ENCODE peak calls at places on chromosomes 1 and 21, in eight cellular contexts. J, D, S, A, N, L, C and G are unnamed samples.

GRCh38 chr1:88394958-88395357 is 289.1 kb upstream of the PKN2 start:
- DNase-seq in J (no peak), L (no peak), A (no peak), S (no peak), C (no peak), N (no peak), D (no peak), G (no peak)

GRCh38 chr1:22749919-22750670 is 39.5 kb downstream of the EPHB2 start:
- DNase-seq in A (no peak), L (no peak), N (no peak), J (peak), C (peak), S (peak), D (peak), G (peak)

GRCh38 chr1:8879348-8880067 is 1.0 kb upstream of the ENO1 start:
- DNase-seq in N (no peak), L (no peak), S (peak), A (no peak), D (no peak), C (no peak), J (no peak), G (no peak)

GRCh38 chr1:111594128-111594693 is 25.4 kb upstream of the RAP1A start:
- DNase-seq in C (no peak), N (no peak), A (no peak), L (no peak), S (no peak), J (no peak), D (no peak), G (no peak)

GRCh38 chr1:102588536-102588935 is 519.8 kb downstream of the COL11A1 start:
- DNase-seq in N (no peak), C (peak), J (no peak), A (no peak), L (no peak), D (no peak), S (no peak), G (no peak)

GRCh38 chr1:16625497-16626408 is 12.4 kb upstream of the NBPF1 start:
- DNase-seq in S (no peak), L (no peak), J (no peak), D (peak), N (no peak), A (no peak), C (no peak), G (peak)

GRCh38 chr1:41462680-41463004 is 21.8 kb downstream of the EDN2 start:
- DNase-seq in J (no peak), S (no peak), C (no peak), N (no peak), D (no peak), A (no peak), L (no peak), G (no peak)

GRCh38 chr1:182754915-182755314 is 34.7 kb upstream of the NPL start:
- DNase-seq in D (no peak), A (no peak), S (no peak), J (no peak), N (no peak), C (no peak), L (no peak), G (no peak)

GRCh38 chr1:204167730-204168129 is 1.6 kb upstream of the REN start:
- DNase-seq in J (no peak), L (no peak), D (no peak), C (no peak), A (no peak), S (no peak), N (no peak), G (no peak)

GRCh38 chr1:93779540-93780121 is 98.0 kb upstream of the BCAR3 start:
- DNase-seq in S (peak), J (no peak), L (no peak), N (no peak), C (peak), A (no peak), D (no peak), G (no peak)

GRCh38 chr1:245386321-245387002 is 231.7 kb downstream of the KIF26B start:
- DNase-seq in C (no peak), N (no peak), S (no peak), L (no peak), J (no peak), A (no peak), D (no peak), G (no peak)

GRCh38 chr1:114828251-114828650 is 26.4 kb upstream of the SYCP1 start:
- DNase-seq in A (no peak), L (no peak), S (peak), J (peak), N (no peak), D (no peak), C (peak), G (no peak)

GRCh38 chr1:228510101-228510850 is 23.1 kb downstream of the RNF187 start:
- DNase-seq in C (no peak), N (no peak), S (peak), J (no peak), L (no peak), A (no peak), D (no peak), G (no peak)

GRCh38 chr1:80534606-80535360 is 1266.0 kb upstream of the ADGRL2 start:
- DNase-seq in J (peak), N (no peak), C (peak), D (no peak), S (peak), A (no peak), L (no peak), G (no peak)

GRCh38 chr1:30195424-30196134 is 527.8 kb downstream of the MATN1 start:
- DNase-seq in J (no peak), N (no peak), A (no peak), S (no peak), C (no peak), L (no peak), D (no peak), G (no peak)

GRCh38 chr1:200279810-200280411 is 129.9 kb downstream of the ZNF281 start:
- DNase-seq in D (no peak), J (peak), N (peak), A (no peak), S (peak), C (peak), L (no peak), G (no peak)

GRCh38 chr1:219567341-219567947 is 45.5 kb downstream of the ZC3H11B start:
- DNase-seq in S (peak), N (no peak), D (no peak), L (peak), A (no peak), C (peak), J (peak), G (no peak)

GRCh38 chr1:1298861-1299685 is 8.7 kb downstream of the ACAP3 start:
- DNase-seq in S (no peak), A (no peak), D (no peak), C (no peak), N (no peak), L (no peak), J (no peak), G (no peak)

GRCh38 chr1:67060811-67061218 is 6.9 kb upstream of the SLC35D1 start:
- DNase-seq in C (peak), A (no peak), S (peak), J (peak), D (no peak), L (no peak), N (no peak), G (no peak)

GRCh38 chr1:208158640-208159541 is 85.3 kb downstream of the PLXNA2 start:
- DNase-seq in S (peak), A (no peak), C (no peak), L (no peak), D (no peak), N (no peak), J (no peak), G (no peak)

GRCh38 chr1:13228343-13228781 is 2.4 kb upstream of the PRAMEF18 start:
- DNase-seq in S (no peak), N (peak), L (no peak), A (no peak), D (no peak), C (peak), J (no peak), G (no peak)

GRCh38 chr1:227759345-227760300 is 24.4 kb downstream of the SNAP47 start:
- DNase-seq in S (peak), C (peak), N (no peak), L (no peak), D (no peak), J (peak), A (no peak), G (no peak)

GRCh38 chr1:203491664-203492485 is 2.1 kb upstream of the OPTC start:
- DNase-seq in S (no peak), D (no peak), J (no peak), A (no peak), C (no peak), L (no peak), N (no peak), G (peak)

GRCh38 chr1:99669376-99669775 is 23.5 kb downstream of the PALMD start:
- DNase-seq in S (no peak), D (no peak), C (no peak), J (no peak), A (no peak), N (no peak), L (no peak), G (no peak)

GRCh38 chr21:29157084-29157483 is 26.6 kb downstream of the MAP3K7CL start:
- DNase-seq in C (no peak), L (no peak), N (no peak), A (no peak), J (no peak), S (no peak), D (no peak), G (no peak)

GRCh38 chr1:165383067-165383466 is 26.6 kb upstream of the LMX1A start:
- DNase-seq in L (no peak), J (peak), C (peak), S (peak), A (no peak), N (no peak), D (no peak), G (peak)

GRCh38 chr1:198253668-198254067 is 96.9 kb downstream of the NEK7 start:
- DNase-seq in C (no peak), D (no peak), N (no peak), A (no peak), S (peak), J (peak), L (no peak), G (no peak)

GRCh38 chr1:223207293-223208066 is 64.4 kb upstream of the TLR5 start:
- DNase-seq in C (peak), L (no peak), S (peak), D (no peak), A (no peak), J (peak), N (no peak), G (no peak)

GRCh38 chr1:52141513-52142219 is at the start of gene ZFYVE9:
- DNase-seq in L (peak), N (peak), S (peak), J (peak), C (peak), D (peak), A (no peak), G (peak)

GRCh38 chr1:112935474-112936289 is 20.3 kb downstream of the SLC16A1 start:
- DNase-seq in C (peak), D (no peak), N (no peak), A (no peak), L (no peak), S (peak), J (peak), G (no peak)

GRCh38 chr1:223319913-223320600 is 43.9 kb downstream of the SUSD4 start:
- DNase-seq in C (no peak), D (no peak), A (no peak), L (no peak), N (no peak), S (no peak), J (no peak), G (no peak)

GRCh38 chr1:59502009-59502691 is 205.3 kb downstream of the FGGY start:
- DNase-seq in D (no peak), A (no peak), S (peak), C (no peak), L (no peak), J (no peak), N (no peak), G (no peak)

GRCh38 chr1:178870944-178871343 is at the start of gene ANGPTL1:
- DNase-seq in S (no peak), N (no peak), D (no peak), L (no peak), C (peak), A (no peak), J (no peak), G (no peak)